ENCODE peak calls at places on chromosomes 2 and 18, in nine cellular contexts. J is iPS DF 19.7; C is astrocyte of the spinal cord; D is epithelial cell of esophagus; Z is activated naive CD4-positive, alpha-beta T cell; N is RCC 7860; X is mucosa of gallbladder; R is GM19239; I is substantia nigra. M is an unnamed sample.

GRCh38 chr2:64837116-64837704 is 152.0 kb upstream of the SLC1A4 start:
- DNase-seq in C (no peak), D (peak), Z (no peak), I (no peak), X (no peak), R (no peak), N (peak), J (no peak), M (peak)

GRCh38 chr2:182836451-182836850 is 30.0 kb downstream of the FRZB start:
- DNase-seq in J (no peak), I (no peak), X (no peak), C (no peak), N (no peak), Z (no peak), D (no peak), R (no peak), M (no peak)

GRCh38 chr2:190344275-190344827 is 962 bp downstream of the INPP1 start:
- DNase-seq in C (no peak), X (peak), Z (no peak), D (peak), N (peak), J (no peak), R (peak), I (peak), M (peak)

GRCh38 chr2:64852771-64853241 is 136.4 kb upstream of the SLC1A4 start:
- DNase-seq in X (no peak), Z (no peak), C (no peak), D (no peak), R (no peak), I (no peak), J (no peak), N (no peak), M (no peak)

GRCh38 chr18:9283789-9284188 is 50.8 kb upstream of the TWSG1 start:
- DNase-seq in I (no peak), N (no peak), J (no peak), D (no peak), C (no peak), Z (no peak), X (no peak), R (no peak), M (no peak)

GRCh38 chr2:14872779-14873325 is 240.3 kb downstream of the LRATD1 start:
- DNase-seq in C (no peak), X (no peak), N (no peak), D (no peak), I (no peak), J (no peak), R (no peak), Z (no peak), M (no peak)

GRCh38 chr2:20444993-20445910 is 1.6 kb upstream of the RHOB start:
- DNase-seq in J (no peak), Z (no peak), N (no peak), D (no peak), R (no peak), C (no peak), I (no peak), X (no peak), M (no peak)

GRCh38 chr18:54717673-54718435 is 110.4 kb upstream of the RAB27B start:
- DNase-seq in D (peak), R (peak), Z (no peak), N (no peak), C (peak), J (peak), I (peak), X (no peak), M (no peak)

GRCh38 chr2:192000196-192000990 is 153.5 kb upstream of the CAVIN2 start:
- DNase-seq in I (no peak), R (no peak), J (no peak), N (no peak), X (no peak), C (no peak), Z (no peak), D (no peak), M (no peak)

GRCh38 chr18:9838144-9838877 is 47.5 kb upstream of the TXNDC2 start:
- DNase-seq in J (peak), X (no peak), D (no peak), R (no peak), Z (no peak), N (no peak), I (no peak), C (peak), M (no peak)

GRCh38 chr2:207235621-207236020 is 69.9 kb upstream of the KLF7 start:
- DNase-seq in X (no peak), R (no peak), N (no peak), C (no peak), J (no peak), Z (no peak), I (no peak), D (peak), M (no peak)

GRCh38 chr2:226184940-226185575 is 614.6 kb downstream of the IRS1 start:
- DNase-seq in Z (no peak), N (no peak), I (no peak), J (no peak), X (no peak), C (peak), R (no peak), D (peak), M (no peak)

GRCh38 chr2:18639756-18640453 is 50.5 kb upstream of the NT5C1B start:
- DNase-seq in X (no peak), C (peak), R (no peak), Z (no peak), N (no peak), J (no peak), D (peak), I (no peak), M (no peak)

GRCh38 chr2:98472961-98473746 is 28.5 kb downstream of the INPP4A start:
- DNase-seq in C (no peak), N (no peak), R (no peak), J (no peak), I (no peak), D (no peak), Z (no peak), X (no peak), M (no peak)

GRCh38 chr2:167652401-167652800 is 595.0 kb downstream of the STK39 start:
- DNase-seq in R (no peak), D (no peak), X (no peak), Z (no peak), N (no peak), C (peak), I (no peak), J (no peak), M (no peak)

GRCh38 chr18:75483662-75484061 is 56.2 kb upstream of the SMIM21 start:
- DNase-seq in R (no peak), X (no peak), N (no peak), Z (no peak), D (no peak), J (no peak), C (no peak), I (no peak), M (no peak)

GRCh38 chr18:56286775-56287174 is 351.6 kb downstream of the TXNL1 start:
- DNase-seq in X (no peak), D (peak), N (no peak), J (no peak), I (no peak), C (peak), R (no peak), Z (no peak), M (no peak)

GRCh38 chr2:28608829-28609400 is 113.1 kb downstream of the PLB1 start:
- DNase-seq in R (no peak), C (no peak), N (no peak), X (no peak), J (no peak), Z (no peak), D (no peak), I (no peak), M (no peak)

GRCh38 chr2:231781798-231782726 is 980 bp upstream of the PDE6D start:
- DNase-seq in C (peak), J (no peak), R (no peak), D (peak), Z (no peak), X (peak), N (no peak), I (no peak), M (peak)

GRCh38 chr2:67954125-67954748 is 108.6 kb downstream of the C1D start:
- DNase-seq in X (peak), N (no peak), R (no peak), I (no peak), D (peak), J (no peak), C (no peak), Z (no peak), M (no peak)

GRCh38 chr2:96159084-96159830 is 14.0 kb upstream of the DUSP2 start:
- DNase-seq in N (no peak), R (no peak), J (no peak), D (no peak), I (no peak), C (no peak), Z (no peak), X (no peak), M (no peak)

GRCh38 chr18:27844416-27844792 is 332.5 kb downstream of the CDH2 start:
- DNase-seq in J (no peak), I (no peak), D (no peak), Z (no peak), N (peak), X (no peak), R (no peak), C (peak), M (no peak)

GRCh38 chr2:189302274-189302948 is 122.8 kb upstream of the COL5A2 start:
- DNase-seq in R (no peak), J (no peak), N (peak), Z (no peak), X (no peak), I (no peak), C (no peak), D (peak), M (no peak)

GRCh38 chr2:73489053-73489452 is 103.4 kb downstream of the ALMS1 start:
- DNase-seq in Z (no peak), I (no peak), R (peak), C (no peak), X (no peak), J (no peak), D (no peak), N (no peak), M (no peak)

GRCh38 chr2:129376404-129377077 is 602.9 kb upstream of the RAB6C start:
- DNase-seq in I (no peak), R (no peak), J (no peak), N (no peak), D (no peak), C (no peak), X (no peak), Z (no peak), M (no peak)

GRCh38 chr18:25229080-25229479 is 122.9 kb downstream of the ZNF521 start:
- DNase-seq in J (no peak), Z (no peak), C (peak), D (no peak), R (no peak), N (no peak), X (peak), I (no peak), M (peak)

GRCh38 chr18:23154823-23155517 is 19.7 kb downstream of the CABLES1 start:
- DNase-seq in R (no peak), X (no peak), J (no peak), C (no peak), Z (no peak), N (no peak), I (no peak), D (no peak), M (no peak)

GRCh38 chr2:109187711-109188484 is 58.9 kb downstream of the SH3RF3 start:
- DNase-seq in R (no peak), N (no peak), C (no peak), J (no peak), D (no peak), X (no peak), I (no peak), Z (no peak), M (no peak)

GRCh38 chr2:121505005-121505404 is 25.7 kb upstream of the RNU4ATAC start:
- DNase-seq in D (peak), I (no peak), X (no peak), R (no peak), J (no peak), C (peak), Z (no peak), N (peak), M (no peak)

GRCh38 chr2:11099122-11100065 is 55.9 kb upstream of the SLC66A3 start:
- DNase-seq in C (no peak), X (no peak), N (no peak), D (no peak), I (no peak), Z (no peak), R (no peak), J (no peak), M (no peak)

GRCh38 chr2:33441235-33441810 is 35.1 kb upstream of the RASGRP3 start:
- DNase-seq in R (peak), J (peak), Z (no peak), D (peak), X (peak), N (peak), I (peak), C (peak), M (peak)

GRCh38 chr2:15943378-15943851 is 3.1 kb downstream of the MYCN start:
- DNase-seq in R (peak), X (no peak), C (no peak), J (no peak), D (no peak), I (peak), N (no peak), Z (no peak), M (no peak)